ENCODE peak calls at places on chromosomes 7 and 10, in seven cellular contexts. One of them, this sample, is unnamed. For H3K4me1, the result is how much of the 10 kb centered on the place peaks cover.

GRCh38 chr7:20033621-20034200 is 183.5 kb downstream of the MACC1 start:
- DNase-seq in upper lobe of right lung: no peak
- DNase-seq in right lobe of liver: no peak
- DNase-seq in A549: peak
- DNase-seq in PC-3: peak
- DNase-seq in ovary: no peak
- DNase-seq in heart right ventricle: no peak
- DNase-seq in this sample: no peak

GRCh38 chr7:1850111-1850975 is 180.3 kb downstream of the ELFN1 start:
- DNase-seq in upper lobe of right lung: peak
- DNase-seq in right lobe of liver: peak
- DNase-seq in A549: no peak
- DNase-seq in PC-3: no peak
- DNase-seq in ovary: no peak
- DNase-seq in heart right ventricle: peak
- DNase-seq in this sample: no peak

GRCh38 chr7:92035576-92035975 is 94.9 kb downstream of the AKAP9 start:
- DNase-seq in upper lobe of right lung: no peak
- DNase-seq in right lobe of liver: no peak
- DNase-seq in A549: no peak
- DNase-seq in PC-3: no peak
- DNase-seq in ovary: no peak
- DNase-seq in heart right ventricle: no peak
- DNase-seq in this sample: no peak

GRCh38 chr7:150830957-150831356 is 21.4 kb upstream of the AOC1 start:
- DNase-seq in upper lobe of right lung: no peak
- DNase-seq in right lobe of liver: no peak
- DNase-seq in A549: no peak
- DNase-seq in PC-3: no peak
- DNase-seq in ovary: no peak
- DNase-seq in heart right ventricle: no peak
- DNase-seq in this sample: no peak

GRCh38 chr10:74910604-74911355 is 84.4 kb downstream of the KAT6B start:
- DNase-seq in upper lobe of right lung: no peak
- DNase-seq in right lobe of liver: no peak
- DNase-seq in A549: no peak
- DNase-seq in PC-3: peak
- DNase-seq in ovary: no peak
- DNase-seq in heart right ventricle: no peak
- DNase-seq in this sample: no peak

GRCh38 chr10:132981173-132981555 is 38.8 kb upstream of the CFAP46 start:
- DNase-seq in upper lobe of right lung: peak
- DNase-seq in right lobe of liver: no peak
- DNase-seq in A549: no peak
- DNase-seq in PC-3: no peak
- DNase-seq in ovary: no peak
- DNase-seq in heart right ventricle: no peak
- DNase-seq in this sample: peak

GRCh38 chr7:16753932-16754571 is 497 bp downstream of the TSPAN13 start:
- DNase-seq in upper lobe of right lung: peak
- DNase-seq in right lobe of liver: peak
- DNase-seq in A549: no peak
- DNase-seq in PC-3: peak
- DNase-seq in ovary: no peak
- DNase-seq in heart right ventricle: peak
- DNase-seq in this sample: peak

GRCh38 chr10:15489431-15489830 is 118.3 kb upstream of the FAM171A1 start:
- DNase-seq in upper lobe of right lung: no peak
- DNase-seq in right lobe of liver: no peak
- DNase-seq in A549: no peak
- DNase-seq in PC-3: no peak
- DNase-seq in ovary: no peak
- DNase-seq in heart right ventricle: no peak
- DNase-seq in this sample: no peak

GRCh38 chr7:73850781-73851207 is 8.5 kb upstream of the METTL27 start:
- DNase-seq in upper lobe of right lung: no peak
- DNase-seq in right lobe of liver: no peak
- DNase-seq in A549: peak
- DNase-seq in PC-3: peak
- DNase-seq in ovary: no peak
- DNase-seq in heart right ventricle: no peak
- DNase-seq in this sample: peak

GRCh38 chr7:15507235-15507634 is 54.6 kb downstream of the AGMO start:
- DNase-seq in upper lobe of right lung: no peak
- DNase-seq in right lobe of liver: no peak
- DNase-seq in A549: peak
- DNase-seq in PC-3: no peak
- DNase-seq in ovary: no peak
- DNase-seq in heart right ventricle: no peak
- DNase-seq in this sample: no peak

GRCh38 chr7:96238976-96239766 is 82.7 kb downstream of the SLC25A13 start:
- DNase-seq in upper lobe of right lung: no peak
- DNase-seq in right lobe of liver: no peak
- DNase-seq in A549: no peak
- DNase-seq in PC-3: no peak
- DNase-seq in ovary: no peak
- DNase-seq in heart right ventricle: no peak
- DNase-seq in this sample: no peak

GRCh38 chr10:31075434-31075833 is 43.8 kb upstream of the ZNF438 start:
- DNase-seq in upper lobe of right lung: no peak
- DNase-seq in right lobe of liver: no peak
- DNase-seq in A549: peak
- DNase-seq in PC-3: peak
- DNase-seq in ovary: no peak
- DNase-seq in heart right ventricle: no peak
- DNase-seq in this sample: no peak

GRCh38 chr10:79449181-79450146 is 4.0 kb upstream of the ZCCHC24 start:
- DNase-seq in upper lobe of right lung: no peak
- DNase-seq in right lobe of liver: no peak
- DNase-seq in A549: peak
- DNase-seq in PC-3: peak
- DNase-seq in ovary: no peak
- DNase-seq in heart right ventricle: no peak
- DNase-seq in this sample: no peak

GRCh38 chr7:100824499-100825214 is 2.7 kb downstream of the EPHB4 start:
- DNase-seq in upper lobe of right lung: no peak
- DNase-seq in right lobe of liver: no peak
- DNase-seq in A549: no peak
- DNase-seq in PC-3: no peak
- DNase-seq in ovary: no peak
- DNase-seq in heart right ventricle: no peak
- DNase-seq in this sample: no peak

GRCh38 chr10:13615650-13616049 is 28.9 kb downstream of the PRPF18 start:
- DNase-seq in upper lobe of right lung: no peak
- DNase-seq in right lobe of liver: no peak
- DNase-seq in A549: no peak
- DNase-seq in PC-3: no peak
- DNase-seq in ovary: no peak
- DNase-seq in heart right ventricle: no peak
- DNase-seq in this sample: no peak

GRCh38 chr10:36612436-36612835 is 513.0 kb upstream of the ANKRD30A start:
- DNase-seq in upper lobe of right lung: no peak
- DNase-seq in right lobe of liver: no peak
- DNase-seq in A549: no peak
- DNase-seq in PC-3: peak
- DNase-seq in ovary: no peak
- DNase-seq in heart right ventricle: no peak
- DNase-seq in this sample: no peak

GRCh38 chr7:156307193-156307592 is 333.4 kb upstream of the RNF32 start:
- DNase-seq in upper lobe of right lung: no peak
- DNase-seq in right lobe of liver: no peak
- DNase-seq in A549: no peak
- DNase-seq in PC-3: no peak
- DNase-seq in ovary: no peak
- DNase-seq in heart right ventricle: no peak
- DNase-seq in this sample: no peak

GRCh38 chr7:44293561-44294324 is 31.7 kb downstream of the CAMK2B start:
- DNase-seq in upper lobe of right lung: peak
- DNase-seq in right lobe of liver: peak
- DNase-seq in A549: no peak
- DNase-seq in PC-3: no peak
- DNase-seq in ovary: peak
- DNase-seq in heart right ventricle: peak
- DNase-seq in this sample: peak

GRCh38 chr7:155058861-155059355 is 11.2 kb upstream of the HTR5A start:
- DNase-seq in upper lobe of right lung: no peak
- DNase-seq in right lobe of liver: no peak
- DNase-seq in A549: no peak
- DNase-seq in PC-3: no peak
- DNase-seq in ovary: no peak
- DNase-seq in heart right ventricle: no peak
- DNase-seq in this sample: no peak

GRCh38 chr10:35691522-35692236 is 49.6 kb upstream of the FZD8 start:
- DNase-seq in upper lobe of right lung: no peak
- DNase-seq in right lobe of liver: no peak
- DNase-seq in A549: no peak
- DNase-seq in PC-3: no peak
- DNase-seq in ovary: no peak
- DNase-seq in heart right ventricle: no peak
- DNase-seq in this sample: no peak

GRCh38 chr10:35386594-35387174 is 50.4 kb downstream of the CCNY start:
- DNase-seq in upper lobe of right lung: no peak
- DNase-seq in right lobe of liver: peak
- DNase-seq in A549: no peak
- DNase-seq in PC-3: peak
- DNase-seq in ovary: peak
- DNase-seq in heart right ventricle: peak
- DNase-seq in this sample: no peak

GRCh38 chr10:26857991-26858706 is 2.6 kb downstream of the ABI1 start:
- DNase-seq in upper lobe of right lung: no peak
- DNase-seq in right lobe of liver: no peak
- DNase-seq in A549: no peak
- DNase-seq in PC-3: no peak
- DNase-seq in ovary: no peak
- DNase-seq in heart right ventricle: no peak
- DNase-seq in this sample: no peak

GRCh38 chr7:136009488-136010079 is 32.4 kb upstream of the MTPN start:
- DNase-seq in upper lobe of right lung: no peak
- DNase-seq in right lobe of liver: no peak
- DNase-seq in A549: peak
- DNase-seq in PC-3: peak
- DNase-seq in ovary: no peak
- DNase-seq in heart right ventricle: no peak
- DNase-seq in this sample: no peak

GRCh38 chr7:66894463-66895080 is 26.5 kb upstream of the TMEM248 start:
- DNase-seq in upper lobe of right lung: no peak
- DNase-seq in right lobe of liver: no peak
- DNase-seq in A549: no peak
- DNase-seq in PC-3: no peak
- DNase-seq in ovary: no peak
- DNase-seq in heart right ventricle: no peak
- DNase-seq in this sample: no peak

GRCh38 chr7:158010956-158011698 is 576.5 kb downstream of the PTPRN2 start:
- DNase-seq in upper lobe of right lung: no peak
- DNase-seq in right lobe of liver: no peak
- DNase-seq in A549: no peak
- DNase-seq in PC-3: no peak
- DNase-seq in ovary: no peak
- DNase-seq in heart right ventricle: no peak
- DNase-seq in this sample: no peak
- TF ChIP-seq CTCF in upper lobe of right lung: no peak
- TF ChIP-seq CTCF in right lobe of liver: no peak
- TF ChIP-seq CTCF in A549: peak
- TF ChIP-seq CTCF in PC-3: peak
- TF ChIP-seq CTCF in ovary: no peak
- TF ChIP-seq CTCF in heart right ventricle: no peak
- TF ChIP-seq CTCF in this sample: no peak

GRCh38 chr10:52249850-52250395 is 64.2 kb upstream of the DKK1 start:
- DNase-seq in upper lobe of right lung: no peak
- DNase-seq in right lobe of liver: no peak
- DNase-seq in A549: no peak
- DNase-seq in PC-3: no peak
- DNase-seq in ovary: no peak
- DNase-seq in heart right ventricle: no peak
- DNase-seq in this sample: no peak
- H3K27ac ChIP-seq in upper lobe of right lung: no peak
- H3K27ac ChIP-seq in right lobe of liver: no peak
- H3K27ac ChIP-seq in A549: no peak
- H3K27ac ChIP-seq in PC-3: no peak
- H3K27ac ChIP-seq in ovary: no peak
- H3K27ac ChIP-seq in heart right ventricle: no peak
- H3K27ac ChIP-seq in this sample: no peak

DNA sequence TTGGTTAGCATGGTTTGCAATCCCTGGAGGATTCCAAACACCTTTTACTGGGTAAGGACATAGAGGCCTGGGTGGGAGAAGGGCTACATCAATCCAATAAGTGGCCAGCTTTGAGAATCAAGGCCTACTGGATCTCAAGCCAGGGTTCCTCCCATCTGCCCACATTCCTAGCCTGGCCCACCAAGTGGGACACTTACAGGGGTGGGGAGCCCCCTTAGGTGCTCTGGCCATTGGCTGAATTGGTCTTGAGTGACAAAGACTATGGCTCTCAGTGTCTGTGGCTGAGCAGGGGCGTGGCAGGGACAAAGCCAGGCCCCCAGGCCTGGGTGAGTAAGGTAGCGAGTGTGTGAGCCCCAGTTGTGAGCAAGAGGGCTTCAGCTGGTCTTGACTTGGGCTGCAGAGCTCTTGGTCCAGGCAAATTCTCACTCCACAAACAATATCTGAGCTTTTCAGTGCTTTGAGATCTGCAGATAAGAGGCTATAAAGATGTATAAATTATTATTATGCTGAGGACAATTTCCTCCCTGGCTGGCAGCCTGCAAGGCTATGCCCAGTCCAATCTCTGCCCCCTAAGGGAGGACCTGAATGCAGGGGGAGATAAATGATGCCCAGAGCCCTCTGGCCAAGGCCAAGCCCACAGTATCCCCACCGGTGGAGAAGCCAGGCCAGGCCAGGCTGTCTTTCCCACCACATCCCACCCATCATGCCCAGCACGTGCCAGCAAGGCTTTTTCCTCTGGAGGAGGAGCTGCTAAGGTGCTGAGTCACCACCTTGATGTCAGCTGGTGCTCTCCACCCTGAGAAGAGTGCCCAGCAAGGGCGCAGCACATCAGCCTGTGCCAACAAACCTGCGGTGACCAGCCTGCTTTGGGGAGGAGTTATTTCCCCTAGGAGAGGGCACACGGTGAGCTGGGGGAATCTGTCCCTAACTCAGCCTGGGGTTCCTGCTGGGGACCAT is 80.7 kb upstream of the DUSP5 start:
- DNase-seq in upper lobe of right lung: no peak
- DNase-seq in right lobe of liver: no peak
- DNase-seq in A549: peak
- DNase-seq in PC-3: peak
- DNase-seq in ovary: no peak
- DNase-seq in heart right ventricle: no peak
- DNase-seq in this sample: peak
- H3K4me1 ChIP-seq in upper lobe of right lung: under half
- H3K4me1 ChIP-seq in right lobe of liver: under half
- H3K4me1 ChIP-seq in A549: half or more
- H3K4me1 ChIP-seq in PC-3: half or more
- H3K4me1 ChIP-seq in ovary: under half
- H3K4me1 ChIP-seq in heart right ventricle: under half
- H3K4me1 ChIP-seq in this sample: under half

DNA sequence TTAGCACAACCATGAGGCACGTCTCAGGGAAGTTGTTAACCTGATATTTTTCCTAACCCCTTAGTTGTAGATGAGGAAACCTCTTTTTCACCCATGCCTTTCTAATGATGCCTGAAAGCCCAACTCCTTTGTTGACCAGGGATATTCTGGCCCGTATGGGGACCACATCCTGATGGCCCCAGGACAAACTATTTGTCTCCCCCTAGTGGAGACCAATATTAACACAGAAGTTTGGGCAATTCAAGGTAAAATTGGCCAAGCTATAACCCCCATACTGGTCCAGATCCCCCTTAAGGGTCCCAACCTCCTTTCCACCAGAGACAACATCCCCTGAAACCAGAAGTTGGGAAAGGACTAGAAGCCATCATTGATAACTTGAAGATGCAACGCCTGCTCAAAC is 893.3 kb downstream of the SORCS1 start:
- DNase-seq in upper lobe of right lung: no peak
- DNase-seq in right lobe of liver: no peak
- DNase-seq in A549: no peak
- DNase-seq in PC-3: no peak
- DNase-seq in ovary: no peak
- DNase-seq in heart right ventricle: no peak
- DNase-seq in this sample: no peak
- TF ChIP-seq CTCF in upper lobe of right lung: no peak
- TF ChIP-seq CTCF in right lobe of liver: no peak
- TF ChIP-seq CTCF in A549: no peak
- TF ChIP-seq CTCF in PC-3: peak
- TF ChIP-seq CTCF in ovary: no peak
- TF ChIP-seq CTCF in heart right ventricle: no peak
- TF ChIP-seq CTCF in this sample: no peak